ENCODE peak calls at places on chromosome 17, in eight cellular contexts. One of them, this sample, is unnamed.

GRCh38 chr17:4480929-4481898 is 17.5 kb upstream of the SPNS2 start:
- DNase-seq in hepatic stellate cell: no peak
- DNase-seq in T-helper 22 cell: no peak
- DNase-seq in EH: no peak
- DNase-seq in SW 1271: no peak
- DNase-seq in AG08395: no peak
- DNase-seq in progenitor cell of endocrine pancreas: no peak
- DNase-seq in activated naive CD4-positive, alpha-beta T cell: no peak
- DNase-seq in this sample: no peak

GRCh38 chr17:67434061-67434525 is 57.0 kb downstream of the PITPNC1 start:
- DNase-seq in hepatic stellate cell: no peak
- DNase-seq in T-helper 22 cell: peak
- DNase-seq in EH: no peak
- DNase-seq in SW 1271: no peak
- DNase-seq in AG08395: no peak
- DNase-seq in progenitor cell of endocrine pancreas: no peak
- DNase-seq in activated naive CD4-positive, alpha-beta T cell: no peak
- DNase-seq in this sample: no peak

GRCh38 chr17:80034977-80035686 is 540 bp downstream of the TBC1D16 start:
- DNase-seq in hepatic stellate cell: peak
- DNase-seq in T-helper 22 cell: peak
- DNase-seq in EH: peak
- DNase-seq in SW 1271: no peak
- DNase-seq in AG08395: peak
- DNase-seq in progenitor cell of endocrine pancreas: peak
- DNase-seq in activated naive CD4-positive, alpha-beta T cell: no peak
- DNase-seq in this sample: peak

GRCh38 chr17:38748329-38749221 is at the start of gene PCGF2:
- DNase-seq in hepatic stellate cell: peak
- DNase-seq in T-helper 22 cell: no peak
- DNase-seq in EH: peak
- DNase-seq in SW 1271: peak
- DNase-seq in AG08395: peak
- DNase-seq in progenitor cell of endocrine pancreas: peak
- DNase-seq in activated naive CD4-positive, alpha-beta T cell: no peak
- DNase-seq in this sample: peak

GRCh38 chr17:43601280-43602050 is 55.3 kb upstream of the ETV4 start:
- DNase-seq in hepatic stellate cell: no peak
- DNase-seq in T-helper 22 cell: no peak
- DNase-seq in EH: no peak
- DNase-seq in SW 1271: no peak
- DNase-seq in AG08395: no peak
- DNase-seq in progenitor cell of endocrine pancreas: no peak
- DNase-seq in activated naive CD4-positive, alpha-beta T cell: no peak
- DNase-seq in this sample: no peak

GRCh38 chr17:20066253-20066652 is 57.1 kb downstream of the SPECC1 start:
- DNase-seq in hepatic stellate cell: peak
- DNase-seq in T-helper 22 cell: no peak
- DNase-seq in EH: peak
- DNase-seq in SW 1271: peak
- DNase-seq in AG08395: peak
- DNase-seq in progenitor cell of endocrine pancreas: no peak
- DNase-seq in activated naive CD4-positive, alpha-beta T cell: no peak
- DNase-seq in this sample: no peak

GRCh38 chr17:9371019-9371418 is 204.6 kb downstream of the STX8 start:
- DNase-seq in hepatic stellate cell: no peak
- DNase-seq in T-helper 22 cell: no peak
- DNase-seq in EH: peak
- DNase-seq in SW 1271: no peak
- DNase-seq in AG08395: peak
- DNase-seq in progenitor cell of endocrine pancreas: no peak
- DNase-seq in activated naive CD4-positive, alpha-beta T cell: no peak
- DNase-seq in this sample: no peak

GRCh38 chr17:9729034-9729650 is 62.2 kb downstream of the DHRS7C start:
- DNase-seq in hepatic stellate cell: peak
- DNase-seq in T-helper 22 cell: no peak
- DNase-seq in EH: peak
- DNase-seq in SW 1271: no peak
- DNase-seq in AG08395: peak
- DNase-seq in progenitor cell of endocrine pancreas: no peak
- DNase-seq in activated naive CD4-positive, alpha-beta T cell: no peak
- DNase-seq in this sample: no peak

GRCh38 chr17:13244511-13244910 is 226.7 kb upstream of the ELAC2 start:
- DNase-seq in hepatic stellate cell: no peak
- DNase-seq in T-helper 22 cell: no peak
- DNase-seq in EH: peak
- DNase-seq in SW 1271: no peak
- DNase-seq in AG08395: peak
- DNase-seq in progenitor cell of endocrine pancreas: no peak
- DNase-seq in activated naive CD4-positive, alpha-beta T cell: no peak
- DNase-seq in this sample: no peak

GRCh38 chr17:1047886-1048470 is 51.0 kb downstream of the TIMM22 start:
- DNase-seq in hepatic stellate cell: no peak
- DNase-seq in T-helper 22 cell: no peak
- DNase-seq in EH: no peak
- DNase-seq in SW 1271: no peak
- DNase-seq in AG08395: no peak
- DNase-seq in progenitor cell of endocrine pancreas: no peak
- DNase-seq in activated naive CD4-positive, alpha-beta T cell: no peak
- DNase-seq in this sample: no peak

GRCh38 chr17:39979021-39979660 is 1.5 kb upstream of the PSMD3 start:
- DNase-seq in hepatic stellate cell: peak
- DNase-seq in T-helper 22 cell: no peak
- DNase-seq in EH: peak
- DNase-seq in SW 1271: no peak
- DNase-seq in AG08395: peak
- DNase-seq in progenitor cell of endocrine pancreas: no peak
- DNase-seq in activated naive CD4-positive, alpha-beta T cell: no peak
- DNase-seq in this sample: no peak

GRCh38 chr17:74215332-74215727 is 2.0 kb downstream of the TTYH2 start:
- DNase-seq in hepatic stellate cell: no peak
- DNase-seq in T-helper 22 cell: no peak
- DNase-seq in EH: no peak
- DNase-seq in SW 1271: no peak
- DNase-seq in AG08395: no peak
- DNase-seq in progenitor cell of endocrine pancreas: no peak
- DNase-seq in activated naive CD4-positive, alpha-beta T cell: no peak
- DNase-seq in this sample: no peak

GRCh38 chr17:79504181-79504605 is 106.7 kb downstream of the RBFOX3 start:
- DNase-seq in hepatic stellate cell: no peak
- DNase-seq in T-helper 22 cell: no peak
- DNase-seq in EH: no peak
- DNase-seq in SW 1271: no peak
- DNase-seq in AG08395: no peak
- DNase-seq in progenitor cell of endocrine pancreas: no peak
- DNase-seq in activated naive CD4-positive, alpha-beta T cell: no peak
- DNase-seq in this sample: no peak

GRCh38 chr17:7888184-7888920 is at the start of gene CHD3:
- DNase-seq in hepatic stellate cell: peak
- DNase-seq in T-helper 22 cell: no peak
- DNase-seq in EH: no peak
- DNase-seq in SW 1271: no peak
- DNase-seq in AG08395: no peak
- DNase-seq in progenitor cell of endocrine pancreas: no peak
- DNase-seq in activated naive CD4-positive, alpha-beta T cell: peak
- DNase-seq in this sample: peak

GRCh38 chr17:69508814-69509213 is 94.3 kb downstream of the MAP2K6 start:
- DNase-seq in hepatic stellate cell: no peak
- DNase-seq in T-helper 22 cell: no peak
- DNase-seq in EH: no peak
- DNase-seq in SW 1271: no peak
- DNase-seq in AG08395: no peak
- DNase-seq in progenitor cell of endocrine pancreas: no peak
- DNase-seq in activated naive CD4-positive, alpha-beta T cell: no peak
- DNase-seq in this sample: no peak

GRCh38 chr17:2233441-2233947 is 70.1 kb downstream of the SMG6 start:
- DNase-seq in hepatic stellate cell: no peak
- DNase-seq in T-helper 22 cell: no peak
- DNase-seq in EH: peak
- DNase-seq in SW 1271: no peak
- DNase-seq in AG08395: peak
- DNase-seq in progenitor cell of endocrine pancreas: no peak
- DNase-seq in activated naive CD4-positive, alpha-beta T cell: no peak
- DNase-seq in this sample: no peak

This sample was measured in mesothelial cell of epicardium.